ENCODE peak calls at places on chromosomes 7 and 10, in ten cellular contexts. L is HCT116, J is adrenal gland, S is testis, O is colonic mucosa, B is fibroblast of lung, U is esophagus muscularis mucosa, A is A549, V is foreskin keratinocyte, N is SJSA1. D is an unnamed sample. For H3K4me1, the result is how much of the 10 kb centered on the place peaks cover.

GRCh38 chr10:9253121-9253520 is 1198.6 kb downstream of the GATA3 start:
- DNase-seq in S (no peak), U (no peak), A (no peak), N (no peak), J (no peak), B (peak), L (no peak), V (no peak), O (no peak), D (no peak)

GRCh38 chr7:107982918-107983389 is 20.0 kb downstream of the LAMB1 start:
- DNase-seq in N (no peak), U (no peak), O (no peak), J (no peak), S (no peak), A (peak), V (no peak), B (peak), L (no peak), D (no peak)

GRCh38 chr10:29642996-29643395 is 8.2 kb upstream of the SVIL start:
- DNase-seq in S (peak), U (no peak), J (peak), B (peak), O (peak), L (no peak), N (no peak), A (no peak), V (no peak), D (no peak)

GRCh38 chr10:11742009-11742778 is at the start of gene ECHDC3:
- DNase-seq in U (no peak), V (no peak), J (peak), L (no peak), S (peak), O (peak), B (peak), A (peak), N (peak), D (no peak)

GRCh38 chr7:152523916-152524315 is 88.1 kb upstream of the KMT2C start:
- DNase-seq in B (no peak), U (no peak), L (no peak), S (no peak), O (no peak), J (no peak), A (no peak), N (no peak), V (no peak), D (no peak)

GRCh38 chr10:62527019-62527827 is 153.1 kb downstream of the ZNF365 start:
- DNase-seq in B (no peak), J (no peak), A (no peak), O (no peak), L (no peak), V (no peak), U (no peak), N (no peak), S (peak), D (no peak)

GRCh38 chr10:29304259-29305030 is 15.6 kb downstream of the LYZL1 start:
- DNase-seq in L (peak), V (no peak), S (peak), B (peak), J (peak), N (peak), A (peak), U (peak), O (peak), D (peak)

GRCh38 chr7:66800591-66800990 is 60.1 kb downstream of the RABGEF1 start:
- DNase-seq in L (no peak), A (no peak), N (no peak), S (no peak), V (no peak), O (no peak), J (peak), U (no peak), B (no peak), D (no peak)

GRCh38 chr7:30446266-30446665 is 32.3 kb downstream of the NOD1 start:
- DNase-seq in V (no peak), J (no peak), N (no peak), S (no peak), B (no peak), A (no peak), O (no peak), U (no peak), L (no peak), D (no peak)

GRCh38 chr7:73992104-73992562 is 35.8 kb upstream of the ELN start:
- DNase-seq in A (no peak), U (no peak), L (no peak), V (no peak), J (peak), O (no peak), S (no peak), B (peak), N (no peak), D (peak)

GRCh38 chr10:93629636-93630291 is 17.4 kb downstream of the PDE6C start:
- DNase-seq in O (no peak), J (no peak), B (no peak), V (no peak), L (no peak), N (no peak), A (no peak), U (peak), S (no peak), D (no peak)

DNA sequence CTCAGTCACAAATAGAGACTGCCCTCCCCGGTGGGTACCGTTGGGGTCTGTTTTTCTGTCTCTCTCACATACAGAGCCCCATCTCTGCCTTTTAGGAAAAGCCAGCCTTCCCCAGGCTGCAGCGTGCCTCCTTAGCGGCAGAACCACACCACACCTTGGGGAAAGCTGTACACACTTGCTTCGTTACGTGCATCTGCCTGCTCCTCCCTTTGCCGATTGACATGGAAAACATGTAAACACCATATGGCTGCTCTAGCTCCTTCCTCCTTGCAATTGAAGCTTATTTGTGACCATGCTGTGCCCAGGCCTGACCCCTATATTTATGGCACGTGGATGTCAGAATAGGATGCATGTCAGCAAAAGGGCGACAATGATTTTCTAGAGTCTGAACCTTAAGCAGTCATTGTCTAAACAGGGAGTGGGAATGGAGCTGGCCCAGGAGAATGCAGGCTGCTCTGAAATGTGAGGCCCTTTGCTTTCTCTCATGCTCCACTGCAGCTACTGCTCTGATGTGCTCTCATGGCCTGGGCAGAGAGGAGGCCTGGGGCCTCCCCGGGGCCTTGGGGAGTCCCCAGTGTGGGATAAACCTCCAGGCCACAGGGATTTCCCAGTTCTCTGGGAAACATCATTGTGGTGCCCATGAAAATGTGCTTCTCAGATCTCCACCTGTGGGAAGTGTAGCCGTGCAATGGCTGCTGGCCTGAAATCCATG is 18.4 kb downstream of the PDE6C start:
- DNase-seq in N (no peak), B (no peak), A (no peak), O (no peak), L (no peak), V (no peak), U (peak), J (no peak), S (no peak), D (no peak)
- H3K4me1 ChIP-seq in N (under half), B (under half), A (under half), O (under half), L (under half), V (under half), U (under half), J (under half), S (under half), D (under half)

DNA sequence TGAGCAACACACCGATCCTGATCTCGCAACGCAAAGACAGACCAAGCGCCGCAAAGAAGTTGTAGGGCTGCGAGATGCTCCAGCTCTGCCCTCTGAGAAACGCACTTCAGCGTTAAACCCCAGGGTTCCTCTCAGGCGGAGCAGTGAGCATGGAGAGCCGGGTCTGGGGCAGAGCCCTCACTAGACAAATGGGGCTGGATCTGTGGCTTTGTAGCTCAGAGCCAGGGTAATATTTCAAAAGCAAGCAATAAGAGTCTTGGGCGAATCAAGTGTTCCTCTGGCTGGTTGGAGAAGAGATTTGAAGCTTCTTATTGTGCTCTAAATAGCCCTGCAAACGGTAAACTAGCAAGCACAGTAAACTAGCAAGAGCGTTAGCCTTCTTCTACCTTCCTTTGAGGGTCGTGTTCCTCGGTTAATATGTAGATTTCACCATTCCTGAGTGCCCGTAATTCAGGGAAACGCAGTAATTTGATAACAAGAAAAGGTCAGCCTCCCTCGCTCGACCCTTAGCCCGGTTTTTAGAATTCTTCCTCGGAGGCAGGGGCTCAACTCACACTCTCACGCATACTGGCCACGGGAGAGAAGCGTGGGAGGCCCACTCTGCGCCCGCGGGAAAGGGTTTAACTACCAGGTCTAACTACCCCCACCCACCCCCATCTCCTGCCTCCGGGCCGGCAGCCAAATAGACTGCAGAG is 6.7 kb downstream of the SKAP2 start:
- DNase-seq in L (no peak), O (peak), S (peak), U (no peak), J (peak), A (no peak), N (no peak), V (no peak), B (peak), D (no peak)
- H3K27ac ChIP-seq in L (no peak), O (peak), S (no peak), U (peak), J (peak), A (no peak), N (no peak), V (no peak), B (peak), D (peak)

DNA sequence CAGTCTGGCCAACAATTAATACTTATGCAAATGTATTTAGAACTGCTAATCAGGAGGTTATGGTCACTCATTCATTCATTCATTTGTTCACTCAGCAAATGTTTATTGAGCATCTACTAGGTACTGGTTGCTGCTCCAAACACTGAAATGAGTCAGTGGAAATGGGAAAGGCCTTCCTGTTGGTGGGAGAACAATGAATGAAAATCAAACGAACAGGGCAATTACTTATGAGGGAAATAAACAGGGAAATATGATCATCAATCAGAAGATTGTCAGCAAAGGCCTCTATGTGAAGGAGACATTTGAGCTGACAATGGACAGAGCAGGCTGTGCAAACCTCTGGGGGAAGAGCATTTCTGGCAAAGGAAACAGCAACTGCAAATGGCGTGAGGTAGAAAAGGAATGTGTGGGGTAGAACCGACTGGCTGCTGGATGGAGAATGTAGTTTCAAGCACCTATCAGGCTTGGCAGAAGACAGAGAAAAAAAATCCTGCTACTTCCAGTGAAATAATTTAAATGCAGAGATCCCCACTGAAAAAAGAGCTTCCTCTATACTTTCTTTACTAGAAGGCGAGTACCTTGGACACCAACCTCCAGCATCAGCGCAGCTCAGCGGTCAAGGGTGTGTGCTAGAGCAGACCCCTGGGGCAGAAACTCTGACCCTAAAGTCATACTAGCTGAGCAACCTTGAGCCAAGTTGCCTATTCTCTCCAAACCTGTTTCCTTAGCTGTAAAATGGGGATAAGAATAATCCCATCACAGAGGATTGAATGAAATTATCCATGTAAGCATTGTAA is 108.8 kb upstream of the EEPD1 start:
- DNase-seq in B (no peak), J (no peak), A (no peak), O (no peak), U (no peak), L (no peak), N (no peak), V (no peak), S (no peak), D (no peak)
- H3K4me1 ChIP-seq in B (under half), J (under half), A (under half), O (under half), U (under half), L (under half), N (under half), V (under half), S (under half), D (under half)

DNA sequence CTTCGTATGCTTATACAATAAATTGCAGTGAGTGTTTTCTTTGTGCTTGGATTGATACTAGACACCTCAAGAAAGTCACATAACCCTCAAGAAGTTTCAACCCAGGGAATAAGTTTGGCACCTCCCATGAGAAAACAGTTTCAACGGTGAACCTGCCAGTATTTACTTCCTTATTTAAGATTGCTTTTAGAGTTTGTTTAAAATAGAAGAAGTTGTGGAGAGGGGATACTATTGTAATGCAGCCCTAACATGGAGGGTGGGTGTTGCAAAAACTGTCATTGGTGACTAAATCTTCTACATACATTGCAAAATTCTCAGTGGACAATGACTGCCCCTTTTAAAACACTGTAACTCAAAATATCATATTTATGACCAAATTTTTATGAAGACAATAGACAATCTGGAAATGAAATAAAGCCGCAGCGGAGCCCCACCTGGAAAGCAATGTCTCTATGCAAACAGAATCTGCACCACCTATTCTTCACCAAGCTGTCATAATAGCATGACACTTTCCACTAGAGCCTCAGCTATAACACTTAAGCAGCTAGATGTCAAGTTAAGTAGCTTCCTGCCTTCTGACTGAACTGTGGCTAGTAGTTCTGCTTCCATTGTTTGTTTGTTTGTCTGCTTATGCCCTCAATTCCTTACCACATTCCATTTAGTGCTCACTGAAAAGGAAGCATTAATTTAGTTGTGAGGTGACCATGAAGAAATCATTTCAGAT is 98.2 kb downstream of the MDFIC start:
- DNase-seq in A (no peak), N (no peak), L (no peak), B (no peak), S (no peak), O (no peak), J (no peak), U (no peak), V (no peak), D (no peak)
- H3K27ac ChIP-seq in A (no peak), N (no peak), L (no peak), B (no peak), S (no peak), O (no peak), J (no peak), U (no peak), V (no peak), D (no peak)

DNA sequence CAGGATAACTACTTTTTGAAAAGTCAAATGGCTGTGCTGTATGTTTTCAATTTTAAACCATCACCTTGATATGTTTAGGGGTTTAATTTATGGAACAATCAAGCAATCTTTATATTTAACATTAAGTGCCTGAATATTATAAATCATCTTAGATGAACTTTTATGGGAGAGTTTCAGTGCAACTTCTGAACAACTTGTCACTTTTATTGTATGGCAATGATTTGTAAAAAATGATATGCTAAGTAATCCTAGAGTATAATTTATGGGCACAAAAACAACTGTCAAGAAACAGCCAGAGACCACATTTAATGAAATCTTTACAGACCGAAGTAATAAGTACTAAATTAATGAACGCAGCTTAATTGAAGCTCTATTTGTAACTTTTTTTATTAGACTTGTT is 498.9 kb downstream of the PARD3 start:
- DNase-seq in J (no peak), O (no peak), A (no peak), S (no peak), L (no peak), B (no peak), U (no peak), N (no peak), V (no peak), D (no peak)
- H3K4me1 ChIP-seq in J (under half), O (under half), A (under half), S (under half), L (under half), B (under half), U (under half), N (under half), V (under half), D (under half)

GRCh38 chr7:897086-897485 is 20.7 kb downstream of the GET4 start:
- DNase-seq in A (no peak), S (no peak), B (no peak), J (no peak), N (no peak), O (no peak), V (no peak), U (no peak), L (no peak), D (no peak)
- H3K27ac ChIP-seq in A (no peak), S (no peak), B (no peak), J (no peak), N (no peak), O (no peak), V (no peak), U (peak), L (no peak), D (no peak)

GRCh38 chr10:5569568-5569967 is 44.8 kb downstream of the CALML3 start:
- DNase-seq in S (no peak), U (no peak), B (no peak), A (no peak), J (no peak), O (no peak), N (no peak), L (no peak), V (no peak), D (no peak)
- H3K4me1 ChIP-seq in S (under half), U (under half), B (under half), A (under half), J (under half), O (under half), N (under half), L (under half), V (under half), D (under half)

D was measured in ascending aorta.